ENCODE peak calls at places on chromosome 12, in five cellular contexts. W is bronchial epithelial cell, Y is H9, Q is psoas muscle, R is mucosa of descending colon. L is an unnamed sample.
A peak's percentile ranks its signal among the peaks of the same experiment; 100 is the strongest.

GRCh38 chr12:43914923-43915468 is 79.1 kb downstream of the TMEM117 start:
- DNase-seq in W (peak; percentile 18), Y (no peak), R (no peak), Q (no peak), L (peak; percentile 4)

GRCh38 chr12:1553546-1553945 is 40.8 kb downstream of the FBXL14 start:
- DNase-seq in Y (peak; percentile 26), Q (no peak), W (no peak), R (no peak), L (no peak)

GRCh38 chr12:22361785-22362184 is 27.3 kb upstream of the ST8SIA1 start:
- DNase-seq in Y (peak; percentile 71), R (no peak), W (no peak), Q (no peak), L (no peak)

GRCh38 chr12:3371018-3371417 is 120.0 kb upstream of the PRMT8 start:
- DNase-seq in W (no peak), Q (no peak), Y (peak; percentile 5), R (no peak), L (no peak)

GRCh38 chr12:104480826-104481457 is 24.2 kb downstream of the CHST11 start:
- DNase-seq in R (peak; percentile 68), Y (no peak), W (peak; percentile 72), Q (peak; percentile 63), L (peak; percentile 85)

GRCh38 chr12:92921877-92922276 is 7.2 kb downstream of the EEA1 start:
- DNase-seq in Y (no peak), Q (no peak), R (no peak), W (no peak), L (no peak)

GRCh38 chr12:108477055-108477880 is 37.8 kb upstream of the FICD start:
- DNase-seq in W (no peak), R (no peak), Y (no peak), Q (no peak), L (no peak)

GRCh38 chr12:65203376-65203775 is 34.0 kb downstream of the LEMD3 start:
- DNase-seq in Q (no peak), R (no peak), W (no peak), Y (no peak), L (no peak)

GRCh38 chr12:122422769-122423257 is 344 bp upstream of the CLIP1 start:
- DNase-seq in Y (peak; percentile 57), R (peak; percentile 54), Q (peak; percentile 57), W (peak; percentile 80), L (peak; percentile 77)

GRCh38 chr12:8658361-8658760 is 4.3 kb downstream of the MFAP5 start:
- DNase-seq in R (no peak), Q (no peak), W (peak; percentile 84), Y (no peak), L (peak; percentile 52)

GRCh38 chr12:115023279-115023678 is 339.3 kb upstream of the TBX3 start:
- DNase-seq in W (no peak), Q (no peak), R (no peak), Y (no peak), L (no peak)

GRCh38 chr12:6961695-6962284 is 8.7 kb downstream of the PHB2 start:
- DNase-seq in Y (peak; percentile 92), W (peak; percentile 69), R (peak; percentile 91), Q (peak; percentile 81), L (peak; percentile 71)

GRCh38 chr12:25352078-25352918 is 101.6 kb upstream of the KRAS start:
- DNase-seq in R (no peak), W (no peak), Q (no peak), Y (no peak), L (peak; percentile 77)

GRCh38 chr12:100529951-100530350 is 43.5 kb upstream of the GAS2L3 start:
- DNase-seq in W (no peak), R (no peak), Y (no peak), Q (no peak), L (no peak)

GRCh38 chr12:94262228-94263010 is 114.0 kb downstream of the PLXNC1 start:
- DNase-seq in R (peak; percentile 86), Q (peak; percentile 88), W (peak; percentile 74), Y (no peak), L (peak; percentile 82)

GRCh38 chr12:125678589-125678993 is 613.4 kb downstream of the AACS start:
- DNase-seq in Q (no peak), R (no peak), Y (no peak), W (no peak), L (no peak)

GRCh38 chr12:94980577-94980976 is 22.9 kb downstream of the NDUFA12 start:
- DNase-seq in R (no peak), Y (no peak), Q (no peak), W (peak; percentile 22), L (no peak)

GRCh38 chr12:80513211-80513610 is 69.2 kb downstream of the PTPRQ start:
- DNase-seq in R (peak; percentile 26), Y (peak; percentile 34), Q (peak; percentile 49), W (no peak), L (no peak)

GRCh38 chr12:79422060-79422812 is 268.5 kb downstream of the PAWR start:
- DNase-seq in R (no peak), Q (no peak), W (peak; percentile 74), Y (no peak), L (peak; percentile 82)

GRCh38 chr12:113781415-113782198 is 184.5 kb downstream of the RBM19 start:
- DNase-seq in Q (no peak), W (no peak), Y (no peak), R (no peak), L (peak; percentile 48)

GRCh38 chr12:108856428-108857157 is 790 bp downstream of the SSH1 start:
- DNase-seq in Q (peak; percentile 90), R (peak; percentile 87), Y (peak; percentile 58), W (peak; percentile 58), L (peak; percentile 83)

GRCh38 chr12:51528852-51529545 is 62.0 kb upstream of the SCN8A start:
- DNase-seq in W (no peak), Y (no peak), R (no peak), Q (no peak), L (peak; percentile 18)

GRCh38 chr12:69779928-69780327 is 41.3 kb downstream of the RAB3IP start:
- DNase-seq in W (peak; percentile 55), Y (peak; percentile 84), Q (no peak), R (no peak), L (peak; percentile 11)

GRCh38 chr12:121828306-121828705 is 24.5 kb downstream of the SETD1B start:
- DNase-seq in Y (peak; percentile 18), W (no peak), R (no peak), Q (no peak), L (no peak)

GRCh38 chr12:31118831-31119530 is 45.3 kb downstream of the DDX11 start:
- DNase-seq in W (no peak), R (no peak), Y (peak; percentile 87), Q (no peak), L (peak; percentile 44)

GRCh38 chr12:104747956-104748355 is 210.1 kb downstream of the SLC41A2 start:
- DNase-seq in Q (no peak), Y (no peak), R (no peak), W (no peak), L (no peak)

GRCh38 chr12:6034596-6034995 is 89.5 kb upstream of the ANO2 start:
- DNase-seq in R (no peak), Y (no peak), W (no peak), Q (no peak), L (no peak)

GRCh38 chr12:108616941-108617858 is 16.5 kb downstream of the SELPLG start:
- DNase-seq in Y (no peak), Q (no peak), W (no peak), R (no peak), L (peak; percentile 84)

GRCh38 chr12:19462441-19462840 is 23.1 kb downstream of the AEBP2 start:
- DNase-seq in R (no peak), Q (no peak), Y (no peak), W (no peak), L (no peak)

GRCh38 chr12:4723226-4723625 is 3.0 kb downstream of the GALNT8 start:
- DNase-seq in Q (no peak), W (no peak), R (peak; percentile 62), Y (no peak), L (no peak)

L was measured in M059J.